ENCODE peak calls at places on chromosome 15, in ten cellular contexts. One of them, this sample, is unnamed.

GRCh38 chr15:38144921-38145320 is 107.7 kb upstream of the SPRED1 start:
- DNase-seq in HepG2: no peak
- DNase-seq in Peyer's patch: no peak
- DNase-seq in transverse colon: no peak
- DNase-seq in ovary: no peak
- DNase-seq in suprapubic skin: no peak
- DNase-seq in IMR-90: peak; percentile 30
- DNase-seq in K562: no peak
- DNase-seq in heart left ventricle: no peak
- DNase-seq in A549: no peak
- DNase-seq in this sample: no peak

GRCh38 chr15:33910741-33911140 is 57.6 kb upstream of the CHRM5 start:
- DNase-seq in ovary: no peak
- DNase-seq in heart left ventricle: no peak
- DNase-seq in transverse colon: no peak
- DNase-seq in Peyer's patch: no peak
- DNase-seq in K562: no peak
- DNase-seq in suprapubic skin: no peak
- DNase-seq in IMR-90: peak; percentile 69
- DNase-seq in HepG2: no peak
- DNase-seq in A549: no peak
- DNase-seq in this sample: no peak

GRCh38 chr15:31740203-31740602 is 290.1 kb upstream of the CHRNA7 start:
- DNase-seq in A549: peak; percentile 15
- DNase-seq in ovary: no peak
- DNase-seq in transverse colon: no peak
- DNase-seq in Peyer's patch: no peak
- DNase-seq in heart left ventricle: no peak
- DNase-seq in K562: no peak
- DNase-seq in HepG2: no peak
- DNase-seq in suprapubic skin: no peak
- DNase-seq in IMR-90: no peak
- DNase-seq in this sample: no peak

GRCh38 chr15:68930268-68931022 is at the start of gene SPESP1:
- DNase-seq in suprapubic skin: peak; percentile 66
- DNase-seq in HepG2: no peak
- DNase-seq in IMR-90: peak; percentile 62
- DNase-seq in ovary: peak; percentile 59
- DNase-seq in transverse colon: peak; percentile 56
- DNase-seq in heart left ventricle: peak; percentile 64
- DNase-seq in Peyer's patch: peak; percentile 70
- DNase-seq in A549: no peak
- DNase-seq in K562: no peak
- DNase-seq in this sample: peak; percentile 38

GRCh38 chr15:52008698-52009434 is 10.2 kb upstream of the MAPK6 start:
- DNase-seq in suprapubic skin: no peak
- DNase-seq in K562: peak; percentile 68
- DNase-seq in IMR-90: no peak
- DNase-seq in Peyer's patch: no peak
- DNase-seq in transverse colon: no peak
- DNase-seq in A549: peak; percentile 61
- DNase-seq in heart left ventricle: no peak
- DNase-seq in ovary: no peak
- DNase-seq in HepG2: peak; percentile 97
- DNase-seq in this sample: no peak

GRCh38 chr15:68205949-68206539 is 912 bp upstream of the CALML4 start:
- DNase-seq in heart left ventricle: peak; percentile 81
- DNase-seq in HepG2: no peak
- DNase-seq in ovary: no peak
- DNase-seq in IMR-90: no peak
- DNase-seq in transverse colon: peak; percentile 92
- DNase-seq in K562: peak; percentile 84
- DNase-seq in A549: no peak
- DNase-seq in suprapubic skin: no peak
- DNase-seq in Peyer's patch: peak; percentile 87
- DNase-seq in this sample: no peak

GRCh38 chr15:91866971-91867372 is 13.5 kb downstream of the SLCO3A1 start:
- DNase-seq in transverse colon: no peak
- DNase-seq in Peyer's patch: no peak
- DNase-seq in IMR-90: no peak
- DNase-seq in suprapubic skin: peak; percentile 75
- DNase-seq in ovary: peak; percentile 40
- DNase-seq in K562: no peak
- DNase-seq in HepG2: no peak
- DNase-seq in A549: no peak
- DNase-seq in heart left ventricle: peak; percentile 89
- DNase-seq in this sample: peak; percentile 36

GRCh38 chr15:83445653-83446052 is 1.5 kb upstream of the SH3GL3 start:
- DNase-seq in K562: peak; percentile 21
- DNase-seq in suprapubic skin: no peak
- DNase-seq in Peyer's patch: no peak
- DNase-seq in HepG2: no peak
- DNase-seq in ovary: no peak
- DNase-seq in transverse colon: no peak
- DNase-seq in IMR-90: no peak
- DNase-seq in A549: no peak
- DNase-seq in heart left ventricle: no peak
- DNase-seq in this sample: no peak

GRCh38 chr15:78836333-78836732 is 25.1 kb upstream of the ADAMTS7 start:
- DNase-seq in A549: no peak
- DNase-seq in HepG2: no peak
- DNase-seq in K562: no peak
- DNase-seq in Peyer's patch: no peak
- DNase-seq in IMR-90: no peak
- DNase-seq in suprapubic skin: no peak
- DNase-seq in transverse colon: no peak
- DNase-seq in ovary: no peak
- DNase-seq in heart left ventricle: no peak
- DNase-seq in this sample: no peak

GRCh38 chr15:64599716-64600115 is 139.3 kb downstream of the ZNF609 start:
- DNase-seq in A549: peak; percentile 22
- DNase-seq in transverse colon: no peak
- DNase-seq in suprapubic skin: no peak
- DNase-seq in Peyer's patch: no peak
- DNase-seq in heart left ventricle: no peak
- DNase-seq in K562: no peak
- DNase-seq in IMR-90: peak; percentile 58
- DNase-seq in ovary: no peak
- DNase-seq in HepG2: no peak
- DNase-seq in this sample: no peak

GRCh38 chr15:35736150-35736549 is 190.2 kb upstream of the DPH6 start:
- DNase-seq in HepG2: peak; percentile 5
- DNase-seq in A549: no peak
- DNase-seq in transverse colon: no peak
- DNase-seq in IMR-90: peak; percentile 57
- DNase-seq in suprapubic skin: no peak
- DNase-seq in Peyer's patch: no peak
- DNase-seq in heart left ventricle: no peak
- DNase-seq in ovary: no peak
- DNase-seq in K562: no peak
- DNase-seq in this sample: no peak

GRCh38 chr15:74420193-74420905 is 13.4 kb downstream of the SEMA7A start:
- DNase-seq in Peyer's patch: no peak
- DNase-seq in A549: peak; percentile 10
- DNase-seq in HepG2: peak; percentile 36
- DNase-seq in heart left ventricle: peak; percentile 71
- DNase-seq in K562: no peak
- DNase-seq in transverse colon: no peak
- DNase-seq in suprapubic skin: no peak
- DNase-seq in IMR-90: no peak
- DNase-seq in ovary: no peak
- DNase-seq in this sample: no peak
- H3K4me1 ChIP-seq in Peyer's patch: peaks cover 34% of the 10 kb centered on the region
- H3K4me1 ChIP-seq in A549: peaks cover 25% of the 10 kb centered on the region
- H3K4me1 ChIP-seq in HepG2: peaks cover 73% of the 10 kb centered on the region
- H3K4me1 ChIP-seq in heart left ventricle: peaks cover 47% of the 10 kb centered on the region
- H3K4me1 ChIP-seq in K562: peaks cover 68% of the 10 kb centered on the region
- H3K4me1 ChIP-seq in transverse colon: no peaks in the 10 kb centered on the region
- H3K4me1 ChIP-seq in suprapubic skin: peaks cover 5% of the 10 kb centered on the region
- H3K4me1 ChIP-seq in IMR-90: peaks cover 50% of the 10 kb centered on the region
- H3K4me1 ChIP-seq in ovary: peaks cover 22% of the 10 kb centered on the region
- H3K4me1 ChIP-seq in this sample: peaks cover 18% of the 10 kb centered on the region

GRCh38 chr15:44427756-44428724 is 611 bp downstream of the CTDSPL2 start:
- DNase-seq in Peyer's patch: peak; percentile 81
- DNase-seq in heart left ventricle: no peak
- DNase-seq in A549: peak; percentile 28
- DNase-seq in K562: peak; percentile 70
- DNase-seq in transverse colon: peak; percentile 69
- DNase-seq in ovary: no peak
- DNase-seq in HepG2: peak; percentile 62
- DNase-seq in IMR-90: peak; percentile 65
- DNase-seq in suprapubic skin: no peak
- DNase-seq in this sample: no peak

DNA sequence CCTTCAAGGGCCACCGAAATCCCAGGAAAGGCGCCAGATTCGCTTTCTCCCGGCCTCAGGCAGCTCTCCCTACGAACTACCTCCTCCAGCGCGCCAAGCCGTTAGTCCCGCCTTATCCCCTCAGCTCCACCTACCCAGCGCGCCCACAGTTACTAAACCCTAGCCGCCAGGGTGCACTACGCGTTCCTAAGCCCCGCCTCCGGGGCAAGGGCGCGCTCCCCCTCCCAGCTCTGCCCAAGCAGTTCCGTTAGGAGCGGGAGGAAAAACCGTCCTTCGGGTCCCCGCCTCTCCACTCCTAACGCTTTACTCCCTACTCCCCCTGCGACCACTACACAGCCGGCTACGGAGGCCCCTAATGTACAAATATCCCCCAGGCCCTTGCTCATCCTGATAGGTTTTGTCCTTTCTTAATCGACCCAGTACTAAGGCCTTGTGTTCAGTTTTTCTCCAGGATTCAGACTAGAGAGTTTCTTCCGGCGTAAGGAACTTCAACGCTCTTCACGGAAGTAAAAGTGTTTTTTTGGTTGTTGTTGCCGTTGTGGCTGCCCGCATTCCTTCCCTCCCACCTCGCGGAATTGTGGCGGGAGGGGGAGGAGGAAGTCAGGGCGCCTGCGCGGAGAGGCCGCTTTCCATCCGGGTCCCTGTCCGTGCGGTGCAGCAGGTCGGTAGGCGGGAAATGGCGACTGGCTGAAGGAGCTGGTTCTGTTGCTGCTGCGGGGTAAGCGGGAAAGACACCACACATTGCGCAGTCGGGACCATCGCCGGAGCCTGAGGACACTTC is at the start of gene CTDSPL2:
- DNase-seq in suprapubic skin: peak; percentile 98
- DNase-seq in Peyer's patch: peak; percentile 98
- DNase-seq in transverse colon: peak; percentile 98
- DNase-seq in HepG2: peak; percentile 96
- DNase-seq in ovary: peak; percentile 98
- DNase-seq in heart left ventricle: peak; percentile 99
- DNase-seq in IMR-90: peak; percentile 98
- DNase-seq in K562: peak; percentile 98
- DNase-seq in A549: peak; percentile 98
- DNase-seq in this sample: peak; percentile 98
- TF ChIP-seq POLR2A in suprapubic skin: no peak
- TF ChIP-seq POLR2A in Peyer's patch: no peak
- TF ChIP-seq POLR2A in transverse colon: peak; percentile 73
- TF ChIP-seq POLR2A in HepG2: peak; percentile 94
- TF ChIP-seq POLR2A in ovary: peak; percentile 50
- TF ChIP-seq POLR2A in heart left ventricle: no peak
- TF ChIP-seq POLR2A in IMR-90: peak; percentile 87
- TF ChIP-seq POLR2A in K562: peak; percentile 94
- TF ChIP-seq POLR2A in A549: peak; percentile 63
- TF ChIP-seq POLR2A in this sample: peak; percentile 46

GRCh38 chr15:41936649-41937567 is 35.4 kb downstream of the EHD4 start:
- DNase-seq in HepG2: no peak
- DNase-seq in A549: no peak
- DNase-seq in suprapubic skin: peak; percentile 75
- DNase-seq in Peyer's patch: peak; percentile 82
- DNase-seq in transverse colon: peak; percentile 46
- DNase-seq in heart left ventricle: peak; percentile 55
- DNase-seq in K562: no peak
- DNase-seq in ovary: no peak
- DNase-seq in IMR-90: peak; percentile 55
- DNase-seq in this sample: peak; percentile 65
- H3K4me1 ChIP-seq in HepG2: no peaks in the 10 kb centered on the region
- H3K4me1 ChIP-seq in A549: peaks cover 52% of the 10 kb centered on the region
- H3K4me1 ChIP-seq in suprapubic skin: peaks cover 50% of the 10 kb centered on the region
- H3K4me1 ChIP-seq in Peyer's patch: peaks cover 5% of the 10 kb centered on the region
- H3K4me1 ChIP-seq in transverse colon: peaks cover 47% of the 10 kb centered on the region
- H3K4me1 ChIP-seq in heart left ventricle: peaks cover 96% of the 10 kb centered on the region
- H3K4me1 ChIP-seq in K562: peaks cover 3% of the 10 kb centered on the region
- H3K4me1 ChIP-seq in ovary: no peaks in the 10 kb centered on the region
- H3K4me1 ChIP-seq in IMR-90: peaks cover 22% of the 10 kb centered on the region
- H3K4me1 ChIP-seq in this sample: no peaks in the 10 kb centered on the region

GRCh38 chr15:41894791-41895463 is 1.1 kb upstream of the SPTBN5 start:
- DNase-seq in IMR-90: peak; percentile 78
- DNase-seq in A549: peak; percentile 13
- DNase-seq in suprapubic skin: peak; percentile 87
- DNase-seq in transverse colon: peak; percentile 68
- DNase-seq in heart left ventricle: peak; percentile 90
- DNase-seq in Peyer's patch: peak; percentile 93
- DNase-seq in ovary: peak; percentile 81
- DNase-seq in HepG2: peak; percentile 35
- DNase-seq in K562: peak; percentile 63
- DNase-seq in this sample: peak; percentile 62

GRCh38 chr15:41895957-41896356 is 2.1 kb upstream of the SPTBN5 start:
- DNase-seq in Peyer's patch: no peak
- DNase-seq in A549: no peak
- DNase-seq in ovary: no peak
- DNase-seq in HepG2: no peak
- DNase-seq in IMR-90: no peak
- DNase-seq in K562: no peak
- DNase-seq in suprapubic skin: no peak
- DNase-seq in heart left ventricle: peak; percentile 9
- DNase-seq in transverse colon: no peak
- DNase-seq in this sample: no peak

GRCh38 chr15:41896566-41896965 is 2.7 kb upstream of the SPTBN5 start:
- DNase-seq in A549: no peak
- DNase-seq in IMR-90: no peak
- DNase-seq in heart left ventricle: peak; percentile 14
- DNase-seq in transverse colon: no peak
- DNase-seq in suprapubic skin: no peak
- DNase-seq in K562: no peak
- DNase-seq in ovary: no peak
- DNase-seq in Peyer's patch: no peak
- DNase-seq in HepG2: no peak
- DNase-seq in this sample: no peak

GRCh38 chr15:41895491-41895890 is 1.6 kb upstream of the SPTBN5 start:
- DNase-seq in K562: no peak
- DNase-seq in IMR-90: no peak
- DNase-seq in A549: no peak
- DNase-seq in ovary: no peak
- DNase-seq in Peyer's patch: no peak
- DNase-seq in HepG2: no peak
- DNase-seq in suprapubic skin: peak; percentile 59
- DNase-seq in transverse colon: no peak
- DNase-seq in heart left ventricle: peak; percentile 20
- DNase-seq in this sample: no peak

DNA sequence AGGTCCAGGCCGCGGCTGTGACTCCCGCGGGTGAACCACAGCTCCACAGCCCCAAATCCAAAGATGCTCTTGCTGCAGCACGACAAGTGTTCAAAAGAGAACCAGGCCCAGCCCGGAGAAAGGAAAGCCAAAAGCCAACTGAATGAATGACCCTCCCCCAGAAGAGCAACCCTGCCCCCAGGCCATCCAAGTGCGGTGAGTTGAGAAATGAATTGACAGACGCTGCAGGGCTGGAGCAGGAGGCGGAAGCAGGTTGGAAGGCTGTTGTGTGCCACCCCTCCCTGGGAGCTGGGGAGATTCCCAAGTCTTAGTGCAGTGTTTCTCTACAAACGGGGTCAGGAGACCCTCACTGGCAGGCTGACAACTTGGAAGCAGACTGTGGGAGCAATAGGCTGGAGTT is 3.5 kb upstream of the SPTBN5 start:
- DNase-seq in transverse colon: no peak
- DNase-seq in ovary: no peak
- DNase-seq in suprapubic skin: no peak
- DNase-seq in heart left ventricle: peak; percentile 11
- DNase-seq in IMR-90: no peak
- DNase-seq in A549: no peak
- DNase-seq in Peyer's patch: no peak
- DNase-seq in K562: no peak
- DNase-seq in HepG2: no peak
- DNase-seq in this sample: no peak
- TF ChIP-seq POLR2A in transverse colon: no peak
- TF ChIP-seq POLR2A in ovary: no peak
- TF ChIP-seq POLR2A in suprapubic skin: no peak
- TF ChIP-seq POLR2A in heart left ventricle: no peak
- TF ChIP-seq POLR2A in IMR-90: no peak
- TF ChIP-seq POLR2A in A549: no peak
- TF ChIP-seq POLR2A in Peyer's patch: no peak
- TF ChIP-seq POLR2A in K562: no peak
- TF ChIP-seq POLR2A in HepG2: no peak
- TF ChIP-seq POLR2A in this sample: no peak